ENCODE peak calls at places on chromosome 12, in nine cellular contexts. D is hippocampal formation, A is GM23338, Z is caudate nucleus, E is NCI-H510A treated with DMSO at 0.1 percent for 48 hours, X is kidney tubule cell, I is heart right ventricle, Q is mammary epithelial cell, B is H7. Y is an unnamed sample.
A peak's percentile ranks its signal among the peaks of the same experiment; 100 is the strongest.

GRCh38 chr12:115296613-115297012 is 612.6 kb upstream of the TBX3 start:
- DNase-seq in Z (no peak), I (no peak), E (peak; percentile 52), Q (peak; percentile 17), X (no peak), B (no peak), A (no peak), D (no peak), Y (no peak)

GRCh38 chr12:120846721-120847120 is 57.4 kb downstream of the SPPL3 start:
- DNase-seq in Q (no peak), D (peak; percentile 70), B (no peak), X (no peak), Z (no peak), E (no peak), A (no peak), I (no peak), Y (no peak)

GRCh38 chr12:19222566-19222965 is 93.0 kb downstream of the PLEKHA5 start:
- DNase-seq in D (peak; percentile 41), Z (no peak), Q (no peak), B (no peak), A (no peak), X (peak; percentile 87), I (no peak), E (no peak), Y (no peak)

GRCh38 chr12:113070117-113070906 is 13.8 kb downstream of the DTX1 start:
- DNase-seq in B (no peak), I (peak; percentile 43), X (no peak), Q (no peak), A (no peak), D (no peak), Z (no peak), E (no peak), Y (peak; percentile 60)

GRCh38 chr12:38053113-38053512 is 263.5 kb upstream of the ALG10B start:
- DNase-seq in D (no peak), I (no peak), X (no peak), Z (no peak), B (no peak), E (no peak), A (no peak), Q (no peak), Y (no peak)

GRCh38 chr12:13435535-13435934 is 239.0 kb downstream of the EMP1 start:
- DNase-seq in Q (no peak), E (no peak), A (peak; percentile 19), I (no peak), D (no peak), Z (no peak), X (no peak), B (peak; percentile 19), Y (no peak)

GRCh38 chr12:105696-106095 is 39.1 kb downstream of the IQSEC3 start:
- DNase-seq in Q (no peak), B (no peak), I (no peak), A (no peak), Z (no peak), E (no peak), D (no peak), X (no peak), Y (no peak)

GRCh38 chr12:48013287-48013686 is 9.0 kb upstream of the COL2A1 start:
- DNase-seq in Z (no peak), B (no peak), E (no peak), X (no peak), A (no peak), I (no peak), D (no peak), Q (no peak), Y (no peak)

GRCh38 chr12:9346866-9347327 is 138.7 kb upstream of the PZP start:
- DNase-seq in D (no peak), Q (no peak), E (no peak), Z (no peak), X (no peak), I (no peak), A (no peak), B (no peak), Y (no peak)

GRCh38 chr12:31339831-31340622 is 14.1 kb upstream of the SINHCAF start:
- DNase-seq in A (peak; percentile 87), E (no peak), Q (no peak), D (no peak), I (no peak), B (peak; percentile 44), X (no peak), Z (no peak), Y (no peak)

GRCh38 chr12:12563529-12563928 is 866 bp upstream of the DUSP16 start:
- DNase-seq in B (no peak), Z (no peak), D (peak; percentile 64), A (no peak), Q (peak; percentile 25), E (peak; percentile 54), X (peak; percentile 69), I (no peak), Y (no peak)